ENCODE peak calls at places on chromosomes 16 and 17, in eight cellular contexts. J, U, M, K, Z, G, V and Y are unnamed samples. For H3K4me1, the result is how much of the 10 kb centered on the place peaks cover.

GRCh38 chr16:19595043-19595767 is 39.7 kb downstream of the VPS35L start:
- DNase-seq in J (no peak), U (peak), M (no peak), K (peak), Z (no peak), G (peak), V (no peak), Y (no peak)

GRCh38 chr17:8955021-8955420 is 10.5 kb downstream of the PIK3R5 start:
- DNase-seq in J (no peak), U (no peak), M (no peak), K (no peak), Z (no peak), G (no peak), V (no peak), Y (no peak)

GRCh38 chr17:65366102-65366844 is 195.2 kb downstream of the AXIN2 start:
- DNase-seq in J (no peak), U (no peak), M (no peak), K (no peak), Z (no peak), G (no peak), V (no peak), Y (no peak)

GRCh38 chr16:3716831-3717234 is 491 bp downstream of the TRAP1 start:
- DNase-seq in J (no peak), U (peak), M (no peak), K (no peak), Z (peak), G (peak), V (peak), Y (no peak)

GRCh38 chr16:87235810-87236515 is 81.2 kb downstream of the C16orf95 start:
- DNase-seq in J (no peak), U (no peak), M (no peak), K (no peak), Z (peak), G (no peak), V (no peak), Y (no peak)

GRCh38 chr16:20310421-20311395 is 16.6 kb downstream of the GP2 start:
- DNase-seq in J (no peak), U (no peak), M (no peak), K (no peak), Z (no peak), G (no peak), V (no peak), Y (no peak)

GRCh38 chr17:74805543-74805991 is 29.4 kb upstream of the NAT9 start:
- DNase-seq in J (no peak), U (no peak), M (no peak), K (no peak), Z (no peak), G (no peak), V (no peak), Y (no peak)

GRCh38 chr16:57534881-57535658 is 1.3 kb downstream of the CCDC102A start:
- DNase-seq in J (no peak), U (no peak), M (no peak), K (no peak), Z (no peak), G (no peak), V (peak), Y (no peak)

GRCh38 chr17:15884731-15885130 is 60.2 kb upstream of the ADORA2B start:
- DNase-seq in J (no peak), U (no peak), M (no peak), K (no peak), Z (no peak), G (peak), V (no peak), Y (no peak)

GRCh38 chr17:78484300-78485159 is 92.7 kb downstream of the DNAH17 start:
- DNase-seq in J (no peak), U (peak), M (peak), K (no peak), Z (peak), G (no peak), V (peak), Y (peak)

GRCh38 chr17:37259030-37259735 is 116.6 kb upstream of the C17orf78 start:
- DNase-seq in J (no peak), U (no peak), M (no peak), K (no peak), Z (no peak), G (no peak), V (no peak), Y (no peak)

GRCh38 chr16:87611456-87611855 is 9.1 kb downstream of the JPH3 start:
- DNase-seq in J (no peak), U (no peak), M (no peak), K (no peak), Z (no peak), G (no peak), V (no peak), Y (no peak)

GRCh38 chr17:9230861-9231260 is 209.6 kb downstream of the NTN1 start:
- DNase-seq in J (no peak), U (no peak), M (no peak), K (no peak), Z (no peak), G (no peak), V (no peak), Y (no peak)

GRCh38 chr16:64152010-64152767 is 969.7 kb downstream of the CDH11 start:
- DNase-seq in J (no peak), U (no peak), M (no peak), K (no peak), Z (no peak), G (no peak), V (no peak), Y (no peak)

GRCh38 chr16:77332792-77333191 is 102.0 kb downstream of the ADAMTS18 start:
- DNase-seq in J (no peak), U (no peak), M (no peak), K (no peak), Z (no peak), G (no peak), V (no peak), Y (no peak)

GRCh38 chr17:74513987-74514631 is 17.2 kb downstream of the CD300LB start:
- DNase-seq in J (no peak), U (peak), M (no peak), K (no peak), Z (peak), G (peak), V (no peak), Y (peak)

GRCh38 chr17:83080641-83081560 is 1.5 kb downstream of the METRNL start:
- DNase-seq in J (no peak), U (peak), M (peak), K (no peak), Z (peak), G (no peak), V (peak), Y (peak)

GRCh38 chr17:80362428-80363119 is 52.4 kb upstream of the ENDOV start:
- DNase-seq in J (no peak), U (no peak), M (peak), K (no peak), Z (no peak), G (no peak), V (no peak), Y (no peak)

GRCh38 chr16:79833559-79833958 is 233.0 kb upstream of the MAF start:
- DNase-seq in J (no peak), U (no peak), M (no peak), K (no peak), Z (no peak), G (no peak), V (no peak), Y (no peak)

GRCh38 chr16:13793788-13794461 is 126.0 kb upstream of the ERCC4 start:
- DNase-seq in J (no peak), U (no peak), M (no peak), K (no peak), Z (no peak), G (no peak), V (no peak), Y (no peak)

GRCh38 chr16:84764970-84765369 is 54.8 kb upstream of the CRISPLD2 start:
- DNase-seq in J (no peak), U (no peak), M (no peak), K (no peak), Z (no peak), G (no peak), V (no peak), Y (no peak)

GRCh38 chr16:22001591-22001990 is 675 bp upstream of the PDZD9 start:
- DNase-seq in J (no peak), U (no peak), M (no peak), K (no peak), Z (no peak), G (peak), V (no peak), Y (no peak)

GRCh38 chr17:4175921-4176802 is 33.2 kb downstream of the CYB5D2 start:
- DNase-seq in J (no peak), U (no peak), M (no peak), K (no peak), Z (no peak), G (no peak), V (no peak), Y (peak)

GRCh38 chr17:14515015-14515414 is 214.1 kb downstream of the HS3ST3B1 start:
- DNase-seq in J (no peak), U (no peak), M (no peak), K (no peak), Z (no peak), G (no peak), V (no peak), Y (no peak)

GRCh38 chr17:7478276-7479138 is 924 bp downstream of the ZBTB4 start:
- DNase-seq in J (no peak), U (peak), M (peak), K (peak), Z (peak), G (peak), V (peak), Y (peak)

GRCh38 chr16:1311738-1312458 is 2.5 kb downstream of the UBE2I start:
- DNase-seq in J (no peak), U (no peak), M (no peak), K (no peak), Z (no peak), G (no peak), V (no peak), Y (no peak)
- H3K4me1 ChIP-seq in J (under half), U (under half), M (under half), K (under half), Z (under half), G (under half), V (under half), Y (under half)

GRCh38 chr17:40921026-40921425 is 16.4 kb downstream of the KRT23 start:
- DNase-seq in J (no peak), U (no peak), M (no peak), K (no peak), Z (no peak), G (peak), V (no peak), Y (no peak)
- H3K4me1 ChIP-seq in J (under half), U (under half), M (under half), K (under half), Z (under half), G (under half), V (under half), Y (under half)

DNA sequence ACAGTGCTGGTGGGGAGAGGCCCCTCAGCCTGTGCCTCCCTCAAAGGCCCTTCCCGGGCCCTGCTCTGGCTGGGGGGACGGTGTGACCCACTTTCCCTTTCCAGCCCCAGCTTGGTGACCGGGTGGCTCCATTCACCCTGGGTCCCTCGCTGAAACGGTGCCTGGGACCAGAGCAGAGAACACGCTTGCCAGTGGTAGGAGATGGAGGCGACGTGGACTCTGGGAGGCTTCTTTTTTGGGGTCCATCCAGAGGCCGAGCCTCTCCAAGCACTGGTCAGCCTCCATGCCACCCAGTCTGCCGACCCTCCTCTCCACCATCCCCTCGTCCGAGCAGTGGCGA is 7.7 kb downstream of the CENPX start:
- DNase-seq in J (no peak), U (no peak), M (no peak), K (no peak), Z (no peak), G (no peak), V (no peak), Y (no peak)
- H3K4me1 ChIP-seq in J (under half), U (under half), M (under half), K (under half), Z (under half), G (under half), V (under half), Y (under half)

DNA sequence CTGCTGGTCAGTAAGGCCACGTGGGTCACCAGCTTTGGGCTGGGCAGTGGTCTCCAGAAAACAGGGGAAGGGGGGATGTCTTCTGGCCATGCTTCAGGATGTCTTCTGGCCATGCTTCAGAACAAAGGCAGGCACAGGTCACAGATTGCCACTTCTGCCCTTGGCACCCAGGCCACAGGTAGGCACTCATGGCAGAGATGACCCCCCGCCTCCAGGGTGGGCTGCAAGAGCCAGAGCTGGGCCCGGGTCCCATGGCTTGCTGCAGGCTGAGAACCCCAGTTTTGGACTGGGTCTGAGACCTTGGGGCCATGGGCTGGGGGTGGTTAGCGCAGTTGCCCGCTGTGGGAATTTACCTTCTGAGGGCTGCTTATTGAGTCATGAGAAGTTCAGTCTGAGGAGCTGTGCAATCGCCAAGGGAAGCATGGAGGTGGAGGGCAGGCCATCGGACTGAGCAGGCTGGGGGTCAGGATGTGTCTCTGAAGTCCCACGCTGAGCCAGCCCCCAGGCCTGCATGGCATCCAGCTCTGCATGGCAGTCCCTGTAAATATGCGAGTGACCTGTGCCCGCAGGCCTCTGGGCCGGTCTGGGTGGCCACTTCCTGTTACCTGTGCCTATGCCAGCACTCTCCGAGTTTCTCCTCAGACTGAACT is 1.6 kb downstream of the ANKRD13B start:
- DNase-seq in J (no peak), U (no peak), M (no peak), K (no peak), Z (no peak), G (no peak), V (no peak), Y (no peak)
- H3K4me1 ChIP-seq in J (under half), U (under half), M (under half), K (under half), Z (half or more), G (under half), V (under half), Y (under half)